ENCODE peak calls at places on chromosomes 4 and X, in six cellular contexts. One of them, this sample, is unnamed.

GRCh38 chr4:71303850-71304249 is 35.0 kb upstream of the SLC4A4 start:
- DNase-seq in NCI-H2081: no peak
- DNase-seq in AG20443: peak; percentile 27
- DNase-seq in choroid plexus epithelial cell: no peak
- DNase-seq in ovary: no peak
- DNase-seq in NCI-H146: no peak
- DNase-seq in this sample: no peak

GRCh38 chrX:53441531-53442321 is 7.6 kb upstream of the HSD17B10 start:
- DNase-seq in ovary: peak; percentile 81
- DNase-seq in NCI-H2081: peak; percentile 80
- DNase-seq in choroid plexus epithelial cell: peak; percentile 67
- DNase-seq in AG20443: peak; percentile 92
- DNase-seq in NCI-H146: no peak
- DNase-seq in this sample: peak; percentile 33

GRCh38 chr4:40514409-40515025 is 115.1 kb downstream of the RBM47 start:
- DNase-seq in NCI-H146: peak; percentile 9
- DNase-seq in choroid plexus epithelial cell: no peak
- DNase-seq in NCI-H2081: no peak
- DNase-seq in ovary: no peak
- DNase-seq in AG20443: no peak
- DNase-seq in this sample: no peak

GRCh38 chr4:75916091-75916661 is 13.9 kb upstream of the PPEF2 start:
- DNase-seq in ovary: no peak
- DNase-seq in choroid plexus epithelial cell: peak; percentile 78
- DNase-seq in AG20443: peak; percentile 76
- DNase-seq in NCI-H2081: peak; percentile 34
- DNase-seq in NCI-H146: peak; percentile 37
- DNase-seq in this sample: peak; percentile 37

GRCh38 chr4:176902710-176903323 is 110.1 kb upstream of the VEGFC start:
- DNase-seq in AG20443: peak; percentile 62
- DNase-seq in choroid plexus epithelial cell: peak; percentile 94
- DNase-seq in NCI-H146: no peak
- DNase-seq in NCI-H2081: no peak
- DNase-seq in ovary: no peak
- DNase-seq in this sample: peak; percentile 94

GRCh38 chr4:176191974-176192373 is 3.4 kb downstream of the SPATA4 start:
- DNase-seq in NCI-H2081: peak; percentile 84
- DNase-seq in ovary: no peak
- DNase-seq in AG20443: no peak
- DNase-seq in NCI-H146: peak; percentile 9
- DNase-seq in choroid plexus epithelial cell: no peak
- DNase-seq in this sample: peak; percentile 24

GRCh38 chr4:154559141-154559841 is 3.5 kb upstream of the FGB start:
- DNase-seq in NCI-H146: peak; percentile 15
- DNase-seq in AG20443: peak; percentile 53
- DNase-seq in NCI-H2081: peak; percentile 27
- DNase-seq in ovary: no peak
- DNase-seq in choroid plexus epithelial cell: peak; percentile 86
- DNase-seq in this sample: peak; percentile 50

GRCh38 chr4:70842761-70843435 is 3.2 kb upstream of the GRSF1 start:
- DNase-seq in choroid plexus epithelial cell: no peak
- DNase-seq in NCI-H146: peak; percentile 20
- DNase-seq in AG20443: no peak
- DNase-seq in NCI-H2081: no peak
- DNase-seq in ovary: no peak
- DNase-seq in this sample: no peak

GRCh38 chr4:79747252-79747651 is 325.8 kb downstream of the ANTXR2 start:
- DNase-seq in choroid plexus epithelial cell: no peak
- DNase-seq in ovary: no peak
- DNase-seq in NCI-H2081: no peak
- DNase-seq in NCI-H146: no peak
- DNase-seq in AG20443: no peak
- DNase-seq in this sample: no peak

GRCh38 chr4:152972821-152973613 is 36.9 kb downstream of the FHDC1 start:
- DNase-seq in NCI-H146: no peak
- DNase-seq in ovary: no peak
- DNase-seq in choroid plexus epithelial cell: peak; percentile 85
- DNase-seq in NCI-H2081: no peak
- DNase-seq in AG20443: peak; percentile 88
- DNase-seq in this sample: peak; percentile 100